ENCODE peak calls at places on chromosomes 16 and 17, in five cellular contexts. One of them, this sample, is unnamed.

GRCh38 chr16:70157477-70158260 is 15.9 kb upstream of the CLEC18C start:
- DNase-seq in IMR-90: no peak
- DNase-seq in mesenchymal stem cell: no peak
- DNase-seq in RWPE2: no peak
- DNase-seq in transverse colon: no peak
- DNase-seq in this sample: no peak

GRCh38 chr16:83863682-83864081 is 35.2 kb upstream of the MLYCD start:
- DNase-seq in IMR-90: no peak
- DNase-seq in mesenchymal stem cell: no peak
- DNase-seq in RWPE2: no peak
- DNase-seq in transverse colon: no peak
- DNase-seq in this sample: no peak

GRCh38 chr16:24088011-24088410 is 168.1 kb upstream of the CACNG3 start:
- DNase-seq in IMR-90: no peak
- DNase-seq in mesenchymal stem cell: no peak
- DNase-seq in RWPE2: no peak
- DNase-seq in transverse colon: no peak
- DNase-seq in this sample: no peak

GRCh38 chr16:85639529-85640253 is 26.6 kb downstream of the GSE1 start:
- DNase-seq in IMR-90: no peak
- DNase-seq in mesenchymal stem cell: no peak
- DNase-seq in RWPE2: no peak
- DNase-seq in transverse colon: no peak
- DNase-seq in this sample: peak; percentile 76

GRCh38 chr16:22634913-22635312 is 124.2 kb downstream of the NPIPB5 start:
- DNase-seq in IMR-90: no peak
- DNase-seq in mesenchymal stem cell: no peak
- DNase-seq in RWPE2: no peak
- DNase-seq in transverse colon: no peak
- DNase-seq in this sample: no peak

GRCh38 chr17:75350029-75350428 is 55.4 kb downstream of the GRB2 start:
- DNase-seq in IMR-90: no peak
- DNase-seq in mesenchymal stem cell: no peak
- DNase-seq in RWPE2: no peak
- DNase-seq in transverse colon: no peak
- DNase-seq in this sample: no peak

GRCh38 chr17:50908860-50909764 is 43.0 kb upstream of the TOB1 start:
- DNase-seq in IMR-90: no peak
- DNase-seq in mesenchymal stem cell: no peak
- DNase-seq in RWPE2: no peak
- DNase-seq in transverse colon: no peak
- DNase-seq in this sample: no peak

GRCh38 chr17:64527914-64528313 is 21.1 kb downstream of the CEP95 start:
- DNase-seq in IMR-90: no peak
- DNase-seq in mesenchymal stem cell: no peak
- DNase-seq in RWPE2: no peak
- DNase-seq in transverse colon: no peak
- DNase-seq in this sample: no peak

GRCh38 chr16:53121043-53121442 is 66.3 kb downstream of the CHD9 start:
- DNase-seq in IMR-90: no peak
- DNase-seq in mesenchymal stem cell: no peak
- DNase-seq in RWPE2: no peak
- DNase-seq in transverse colon: no peak
- DNase-seq in this sample: no peak

GRCh38 chr17:62641101-62641500 is 13.6 kb downstream of the MRC2 start:
- DNase-seq in IMR-90: no peak
- DNase-seq in mesenchymal stem cell: no peak
- DNase-seq in RWPE2: no peak
- DNase-seq in transverse colon: no peak
- DNase-seq in this sample: no peak

GRCh38 chr17:62643496-62643895 is 16.0 kb downstream of the MRC2 start:
- DNase-seq in IMR-90: no peak
- DNase-seq in mesenchymal stem cell: no peak
- DNase-seq in RWPE2: no peak
- DNase-seq in transverse colon: no peak
- DNase-seq in this sample: no peak

GRCh38 chr17:62648954-62649294 is 21.5 kb downstream of the MRC2 start:
- DNase-seq in IMR-90: no peak
- DNase-seq in mesenchymal stem cell: no peak
- DNase-seq in RWPE2: no peak
- DNase-seq in transverse colon: no peak
- DNase-seq in this sample: no peak

GRCh38 chr17:62648247-62648953 is 20.9 kb downstream of the MRC2 start:
- DNase-seq in IMR-90: peak; percentile 29
- DNase-seq in mesenchymal stem cell: no peak
- DNase-seq in RWPE2: no peak
- DNase-seq in transverse colon: no peak
- DNase-seq in this sample: no peak

GRCh38 chr17:62644487-62645173 is 17.2 kb downstream of the MRC2 start:
- DNase-seq in IMR-90: no peak
- DNase-seq in mesenchymal stem cell: no peak
- DNase-seq in RWPE2: no peak
- DNase-seq in transverse colon: no peak
- DNase-seq in this sample: no peak
- H3K36me3 ChIP-seq in IMR-90: peaks cover 12% of the 10 kb centered on the region
- H3K36me3 ChIP-seq in mesenchymal stem cell: peaks cover 19% of the 10 kb centered on the region
- H3K36me3 ChIP-seq in RWPE2: no peaks in the 10 kb centered on the region
- H3K36me3 ChIP-seq in transverse colon: no peaks in the 10 kb centered on the region
- H3K36me3 ChIP-seq in this sample: no peaks in the 10 kb centered on the region

GRCh38 chr17:17059301-17059890 is 17.1 kb downstream of the MPRIP start:
- DNase-seq in IMR-90: no peak
- DNase-seq in mesenchymal stem cell: no peak
- DNase-seq in RWPE2: peak; percentile 25
- DNase-seq in transverse colon: no peak
- DNase-seq in this sample: no peak
- H3K36me3 ChIP-seq in IMR-90: peaks cover 7% of the 10 kb centered on the region
- H3K36me3 ChIP-seq in mesenchymal stem cell: peaks cover 38% of the 10 kb centered on the region
- H3K36me3 ChIP-seq in RWPE2: peaks cover 37% of the 10 kb centered on the region
- H3K36me3 ChIP-seq in transverse colon: no peaks in the 10 kb centered on the region
- H3K36me3 ChIP-seq in this sample: peaks cover 4% of the 10 kb centered on the region

GRCh38 chr17:60292697-60293096 is 99.2 kb downstream of the USP32 start:
- DNase-seq in IMR-90: no peak
- DNase-seq in mesenchymal stem cell: no peak
- DNase-seq in RWPE2: no peak
- DNase-seq in transverse colon: no peak
- DNase-seq in this sample: no peak
- H3K36me3 ChIP-seq in IMR-90: peaks cover 4% of the 10 kb centered on the region
- H3K36me3 ChIP-seq in mesenchymal stem cell: peaks cover 3% of the 10 kb centered on the region
- H3K36me3 ChIP-seq in RWPE2: peaks cover 27% of the 10 kb centered on the region
- H3K36me3 ChIP-seq in transverse colon: no peaks in the 10 kb centered on the region
- H3K36me3 ChIP-seq in this sample: no peaks in the 10 kb centered on the region

GRCh38 chr17:59145571-59146096 is 9.4 kb downstream of the SKA2 start:
- DNase-seq in IMR-90: no peak
- DNase-seq in mesenchymal stem cell: no peak
- DNase-seq in RWPE2: no peak
- DNase-seq in transverse colon: no peak
- DNase-seq in this sample: no peak

GRCh38 chr17:59139939-59140338 is 15.0 kb downstream of the SKA2 start:
- DNase-seq in IMR-90: no peak
- DNase-seq in mesenchymal stem cell: no peak
- DNase-seq in RWPE2: no peak
- DNase-seq in transverse colon: no peak
- DNase-seq in this sample: no peak

GRCh38 chr17:59141860-59142259 is 13.1 kb downstream of the SKA2 start:
- DNase-seq in IMR-90: no peak
- DNase-seq in mesenchymal stem cell: no peak
- DNase-seq in RWPE2: no peak
- DNase-seq in transverse colon: no peak
- DNase-seq in this sample: no peak
- H3K36me3 ChIP-seq in IMR-90: peaks cover 4% of the 10 kb centered on the region
- H3K36me3 ChIP-seq in mesenchymal stem cell: no peaks in the 10 kb centered on the region
- H3K36me3 ChIP-seq in RWPE2: peaks cover 41% of the 10 kb centered on the region
- H3K36me3 ChIP-seq in transverse colon: no peaks in the 10 kb centered on the region
- H3K36me3 ChIP-seq in this sample: peaks cover 4% of the 10 kb centered on the region